ENCODE peak calls at places on chromosomes 16 and 17, in four cellular contexts. N is GM12878, B is K562, D is HepG2. H is an unnamed sample.

GRCh38 chr17:27651411-27652345 is 20.7 kb downstream of the LGALS9 start:
- DNase-seq in D (peak; percentile 23), N (no peak), B (no peak), H (no peak)

GRCh38 chr17:63760771-63761539 is 12.4 kb downstream of the CCDC47 start:
- DNase-seq in B (no peak), N (no peak), D (no peak), H (no peak)

GRCh38 chr16:3281222-3281621 is 2.1 kb upstream of the ZNF263 start:
- DNase-seq in B (no peak), N (no peak), D (no peak), H (no peak)

GRCh38 chr17:77002103-77003045 is 134.2 kb downstream of the MGAT5B start:
- DNase-seq in B (no peak), D (peak; percentile 100), N (no peak), H (no peak)

GRCh38 chr16:58063377-58064076 is 38.0 kb downstream of the MMP15 start:
- DNase-seq in N (no peak), B (no peak), D (no peak), H (no peak)

GRCh38 chr17:41308251-41308917 is 725 bp downstream of the KRTAP16-1 start:
- DNase-seq in N (peak; percentile 40), B (no peak), D (no peak), H (no peak)

GRCh38 chr17:29578626-29579485 is 10.4 kb downstream of the TP53I13 start:
- DNase-seq in N (no peak), B (no peak), D (no peak), H (no peak)

GRCh38 chr16:72125635-72126428 is 32.2 kb downstream of the DHX38 start:
- DNase-seq in B (no peak), N (no peak), D (no peak), H (no peak)

GRCh38 chr17:75824591-75825518 is 19.3 kb downstream of the UNC13D start:
- DNase-seq in B (no peak), D (no peak), N (no peak), H (no peak)

GRCh38 chr17:77822302-77823030 is 136.0 kb upstream of the TNRC6C start:
- DNase-seq in D (no peak), N (no peak), B (no peak), H (no peak)

GRCh38 chr17:7238418-7239090 is 703 bp downstream of the PHF23 start:
- DNase-seq in N (no peak), D (no peak), B (peak; percentile 38), H (no peak)

GRCh38 chr17:19364699-19365498 is 2.4 kb upstream of the B9D1 start:
- DNase-seq in B (no peak), D (peak; percentile 70), N (no peak), H (no peak)

DNA sequence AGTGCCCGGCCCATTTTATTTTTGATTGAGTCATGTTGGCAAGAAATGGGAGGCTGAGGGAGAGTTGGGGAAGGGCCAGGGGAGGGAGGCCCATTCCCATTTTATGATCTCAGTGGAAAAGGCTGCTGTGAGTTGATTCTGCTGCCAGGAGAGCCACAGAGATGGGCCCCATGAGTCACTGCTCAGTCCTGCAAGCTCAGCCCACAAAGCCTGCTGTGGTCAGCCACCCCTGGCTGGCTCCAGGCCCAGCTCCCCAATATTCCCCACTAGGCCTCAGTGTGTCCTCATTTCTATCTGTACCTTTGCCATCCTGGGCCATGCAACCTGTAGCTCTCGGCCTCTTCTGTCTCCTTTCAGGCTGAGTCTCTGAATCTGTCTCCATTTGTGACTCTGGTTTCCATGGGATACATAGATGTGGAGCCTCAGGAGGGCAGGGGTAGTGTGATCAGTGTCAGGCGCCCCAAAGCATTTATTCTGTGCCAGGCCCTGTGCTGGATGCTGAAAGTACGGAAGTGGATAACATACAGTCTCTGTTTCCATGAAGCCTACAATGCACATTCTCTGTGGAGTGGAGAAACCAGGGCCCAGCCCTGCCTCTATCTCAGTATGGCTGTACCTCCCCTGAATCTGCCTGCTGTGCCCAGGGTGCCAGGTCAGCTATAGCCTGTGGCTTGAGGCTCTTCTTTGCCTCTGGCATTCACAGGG is 1.9 kb upstream of the PLEKHG4 start:
- DNase-seq in N (no peak), D (peak; percentile 35), B (peak; percentile 36), H (no peak)
- TF ChIP-seq FOXK2 in N (no peak), D (no peak), B (no peak), H (no peak)

GRCh38 chr17:73599599-73599998 is 44.6 kb downstream of the SDK2 start:
- DNase-seq in N (no peak), B (no peak), D (no peak), H (no peak)

GRCh38 chr17:73600103-73600871 is 44.0 kb downstream of the SDK2 start:
- DNase-seq in B (no peak), N (no peak), D (no peak), H (no peak)

GRCh38 chr17:73605444-73605843 is 38.8 kb downstream of the SDK2 start:
- DNase-seq in N (no peak), D (no peak), B (no peak), H (no peak)

GRCh38 chr17:73604476-73604875 is 39.8 kb downstream of the SDK2 start:
- DNase-seq in B (no peak), D (no peak), N (no peak), H (no peak)

GRCh38 chr17:73604046-73604445 is 40.2 kb downstream of the SDK2 start:
- DNase-seq in N (no peak), B (no peak), D (no peak), H (no peak)
- TF ChIP-seq FOXK2 in N (no peak), B (no peak), D (no peak), H (no peak)

DNA sequence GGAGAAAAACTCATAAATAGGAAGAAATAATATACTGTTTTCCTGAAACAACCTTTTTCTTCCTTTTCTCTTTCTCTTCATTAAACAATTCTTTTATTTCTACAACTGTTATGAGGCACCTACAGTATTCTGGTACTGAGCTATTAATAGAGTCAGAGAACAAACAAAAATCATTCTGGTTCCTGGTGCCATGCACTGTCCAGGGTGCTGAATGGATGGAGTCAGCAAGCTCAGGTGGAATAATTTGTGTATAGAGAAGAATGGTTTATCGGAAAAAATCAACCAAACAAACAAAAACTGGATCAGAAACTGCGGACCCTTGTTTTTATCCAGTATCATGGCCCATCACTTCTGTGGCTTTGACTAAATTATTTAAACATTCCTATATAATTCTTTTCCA is 430.3 kb upstream of the GOT2 start:
- DNase-seq in B (no peak), N (no peak), D (no peak), H (no peak)
- TF ChIP-seq FOXK2 in B (no peak), N (no peak), D (no peak), H (no peak)

GRCh38 chr17:81921996-81922565 is 4.1 kb upstream of the SIRT7 start:
- DNase-seq in D (no peak), N (no peak), B (no peak), H (no peak)

GRCh38 chr17:81921531-81921862 is 3.5 kb upstream of the SIRT7 start:
- DNase-seq in B (no peak), D (no peak), N (no peak), H (no peak)

GRCh38 chr17:81922566-81923301 is 4.8 kb upstream of the SIRT7 start:
- DNase-seq in D (no peak), N (no peak), B (no peak), H (no peak)

GRCh38 chr17:81924557-81925532 is 2.7 kb downstream of the MAFG start:
- DNase-seq in D (peak; percentile 56), N (no peak), B (no peak), H (no peak)

GRCh38 chr17:81923302-81924260 is 4.0 kb downstream of the MAFG start:
- DNase-seq in D (no peak), B (peak; percentile 64), N (no peak), H (no peak)
- TF ChIP-seq FOXK2 in D (no peak), B (peak; percentile 21), N (no peak), H (no peak)

H was measured in HEK293T.